ENCODE peak calls at places on chromosome 6, in ten cellular contexts. A is iPS DF 19.7; L is nephron progenitor cell; U is posterior cingulate gyrus; Z is activated CD4-positive, alpha-beta T cell treated with anti-CD3 and anti-CD28 coated beads for 1 hour; I is stimulated activated CD4-positive, alpha-beta T cell treated with anti-CD3 and anti-CD28 coated beads, Interleukin-12 subunit alpha, Interleukin-12 subunit beta, amount 100 ng/mL, for 48 hours; X is G401; P is naive thymus-derived CD8-positive, alpha-beta T cell; M is AG10803; T is IMR-90. O is an unnamed sample.

GRCh38 chr6:128725271-128726233 is 157.4 kb upstream of the LAMA2 start:
- DNase-seq in A (no peak), L (peak), U (no peak), Z (no peak), I (no peak), X (peak), P (no peak), M (peak), T (peak), O (peak)

GRCh38 chr6:54441020-54441419 is 132.8 kb downstream of the TINAG start:
- DNase-seq in A (no peak), L (no peak), U (no peak), Z (no peak), I (no peak), X (no peak), P (no peak), M (no peak), T (no peak), O (no peak)

GRCh38 chr6:13140972-13141371 is 187.4 kb downstream of the TBC1D7 start:
- DNase-seq in A (no peak), L (no peak), U (no peak), Z (no peak), I (no peak), X (no peak), P (no peak), M (no peak), T (no peak), O (no peak)

GRCh38 chr6:112275365-112275764 is 21.0 kb upstream of the LAMA4 start:
- DNase-seq in A (no peak), L (no peak), U (no peak), Z (no peak), I (no peak), X (no peak), P (no peak), M (no peak), T (no peak), O (no peak)

GRCh38 chr6:12150812-12151432 is 138.8 kb downstream of the HIVEP1 start:
- DNase-seq in A (peak), L (peak), U (peak), Z (no peak), I (no peak), X (no peak), P (peak), M (no peak), T (no peak), O (no peak)

GRCh38 chr6:75735491-75736186 is 13.4 kb upstream of the MYO6 start:
- DNase-seq in A (no peak), L (no peak), U (no peak), Z (no peak), I (no peak), X (no peak), P (no peak), M (peak), T (peak), O (no peak)

GRCh38 chr6:169171951-169172350 is 81.7 kb downstream of the THBS2 start:
- DNase-seq in A (no peak), L (no peak), U (no peak), Z (no peak), I (no peak), X (no peak), P (no peak), M (peak), T (peak), O (no peak)

GRCh38 chr6:142200846-142201628 is 54.0 kb downstream of the VTA1 start:
- DNase-seq in A (no peak), L (no peak), U (no peak), Z (no peak), I (no peak), X (no peak), P (no peak), M (no peak), T (no peak), O (no peak)

GRCh38 chr6:17591292-17591691 is 8.8 kb upstream of the FAM8A1 start:
- DNase-seq in A (no peak), L (no peak), U (no peak), Z (no peak), I (no peak), X (no peak), P (no peak), M (no peak), T (no peak), O (no peak)

GRCh38 chr6:38871745-38872568 is 156.8 kb downstream of the DNAH8 start:
- DNase-seq in A (peak), L (peak), U (peak), Z (peak), I (peak), X (peak), P (peak), M (peak), T (peak), O (peak)